ENCODE peak calls at places on chromosomes 11 and 22, in four cellular contexts. One of them, this sample, is unnamed.

GRCh38 chr11:121349790-121350189 is 57.2 kb downstream of the SC5D start:
- DNase-seq in PC-3: no peak
- DNase-seq in neural progenitor cell: no peak
- DNase-seq in astrocyte: no peak
- DNase-seq in this sample: no peak

GRCh38 chr11:97979741-97980140 is 1041.0 kb upstream of the CNTN5 start:
- DNase-seq in PC-3: no peak
- DNase-seq in neural progenitor cell: no peak
- DNase-seq in astrocyte: peak; percentile 95
- DNase-seq in this sample: no peak

GRCh38 chr22:37328017-37328416 is 45.7 kb downstream of the CYTH4 start:
- DNase-seq in PC-3: peak; percentile 93
- DNase-seq in neural progenitor cell: no peak
- DNase-seq in astrocyte: peak; percentile 88
- DNase-seq in this sample: no peak

GRCh38 chr11:58805065-58805464 is 39.4 kb downstream of the GLYATL2 start:
- DNase-seq in PC-3: peak; percentile 82
- DNase-seq in neural progenitor cell: no peak
- DNase-seq in astrocyte: peak; percentile 4
- DNase-seq in this sample: no peak

GRCh38 chr11:100810146-100810545 is 123.1 kb downstream of the ARHGAP42 start:
- DNase-seq in PC-3: peak; percentile 76
- DNase-seq in neural progenitor cell: no peak
- DNase-seq in astrocyte: peak; percentile 92
- DNase-seq in this sample: no peak

GRCh38 chr22:50258361-50259292 is 2.9 kb downstream of the MAPK12 start:
- DNase-seq in PC-3: no peak
- DNase-seq in neural progenitor cell: no peak
- DNase-seq in astrocyte: no peak
- DNase-seq in this sample: no peak

GRCh38 chr11:116229581-116229980 is 543.2 kb downstream of the BUD13 start:
- DNase-seq in PC-3: no peak
- DNase-seq in neural progenitor cell: no peak
- DNase-seq in astrocyte: no peak
- DNase-seq in this sample: no peak

GRCh38 chr11:111702623-111703022 is 63.6 kb downstream of the PPP2R1B start:
- DNase-seq in PC-3: no peak
- DNase-seq in neural progenitor cell: no peak
- DNase-seq in astrocyte: no peak
- DNase-seq in this sample: no peak

GRCh38 chr22:27578937-27579617 is 222.5 kb downstream of the MN1 start:
- DNase-seq in PC-3: no peak
- DNase-seq in neural progenitor cell: no peak
- DNase-seq in astrocyte: peak; percentile 23
- DNase-seq in this sample: no peak

GRCh38 chr11:34356576-34356917 is 1.3 kb downstream of the ABTB2 start:
- DNase-seq in PC-3: no peak
- DNase-seq in neural progenitor cell: peak; percentile 58
- DNase-seq in astrocyte: peak; percentile 73
- DNase-seq in this sample: no peak

GRCh38 chr11:10502065-10502680 is 38.8 kb downstream of the RNF141 start:
- DNase-seq in PC-3: no peak
- DNase-seq in neural progenitor cell: no peak
- DNase-seq in astrocyte: no peak
- DNase-seq in this sample: no peak

GRCh38 chr11:12569499-12570040 is 104.7 kb upstream of the TEAD1 start:
- DNase-seq in PC-3: no peak
- DNase-seq in neural progenitor cell: no peak
- DNase-seq in astrocyte: peak; percentile 87
- DNase-seq in this sample: no peak

GRCh38 chr11:117930668-117931330 is 1.6 kb upstream of the TMPRSS13 start:
- DNase-seq in PC-3: no peak
- DNase-seq in neural progenitor cell: no peak
- DNase-seq in astrocyte: no peak
- DNase-seq in this sample: no peak

GRCh38 chr11:11618973-11619435 is 2.8 kb downstream of the GALNT18 start:
- DNase-seq in PC-3: peak; percentile 19
- DNase-seq in neural progenitor cell: peak; percentile 34
- DNase-seq in astrocyte: no peak
- DNase-seq in this sample: no peak

GRCh38 chr11:93225642-93226041 is 27.9 kb upstream of the SLC36A4 start:
- DNase-seq in PC-3: peak; percentile 54
- DNase-seq in neural progenitor cell: no peak
- DNase-seq in astrocyte: no peak
- DNase-seq in this sample: no peak

GRCh38 chr11:31173926-31174680 is 195.4 kb downstream of the DCDC1 start:
- DNase-seq in PC-3: no peak
- DNase-seq in neural progenitor cell: no peak
- DNase-seq in astrocyte: no peak
- DNase-seq in this sample: no peak

GRCh38 chr11:33861911-33862310 is 30.0 kb downstream of the LMO2 start:
- DNase-seq in PC-3: no peak
- DNase-seq in neural progenitor cell: no peak
- DNase-seq in astrocyte: no peak
- DNase-seq in this sample: no peak

GRCh38 chr22:32005453-32005852 is 37.6 kb upstream of the SLC5A1 start:
- DNase-seq in PC-3: peak; percentile 66
- DNase-seq in neural progenitor cell: no peak
- DNase-seq in astrocyte: peak; percentile 75
- DNase-seq in this sample: no peak

GRCh38 chr11:45960387-45961110 is 38.1 kb downstream of the LARGE2 start:
- DNase-seq in PC-3: no peak
- DNase-seq in neural progenitor cell: no peak
- DNase-seq in astrocyte: no peak
- DNase-seq in this sample: no peak

GRCh38 chr22:40463017-40463631 is 92.7 kb downstream of the SGSM3 start:
- DNase-seq in PC-3: no peak
- DNase-seq in neural progenitor cell: no peak
- DNase-seq in astrocyte: no peak
- DNase-seq in this sample: no peak

GRCh38 chr22:39175127-39176066 is 22.9 kb upstream of the CBX7 start:
- DNase-seq in PC-3: peak; percentile 2
- DNase-seq in neural progenitor cell: no peak
- DNase-seq in astrocyte: no peak
- DNase-seq in this sample: no peak

GRCh38 chr11:71066311-71066710 is 186.1 kb downstream of the SHANK2 start:
- DNase-seq in PC-3: no peak
- DNase-seq in neural progenitor cell: no peak
- DNase-seq in astrocyte: no peak
- DNase-seq in this sample: no peak
- H3K9me3 ChIP-seq in PC-3: no peaks in the 10 kb centered on the region
- H3K9me3 ChIP-seq in neural progenitor cell: no peaks in the 10 kb centered on the region
- H3K9me3 ChIP-seq in astrocyte: peaks cover 5% of the 10 kb centered on the region
- H3K9me3 ChIP-seq in this sample: peaks cover 7% of the 10 kb centered on the region

DNA sequence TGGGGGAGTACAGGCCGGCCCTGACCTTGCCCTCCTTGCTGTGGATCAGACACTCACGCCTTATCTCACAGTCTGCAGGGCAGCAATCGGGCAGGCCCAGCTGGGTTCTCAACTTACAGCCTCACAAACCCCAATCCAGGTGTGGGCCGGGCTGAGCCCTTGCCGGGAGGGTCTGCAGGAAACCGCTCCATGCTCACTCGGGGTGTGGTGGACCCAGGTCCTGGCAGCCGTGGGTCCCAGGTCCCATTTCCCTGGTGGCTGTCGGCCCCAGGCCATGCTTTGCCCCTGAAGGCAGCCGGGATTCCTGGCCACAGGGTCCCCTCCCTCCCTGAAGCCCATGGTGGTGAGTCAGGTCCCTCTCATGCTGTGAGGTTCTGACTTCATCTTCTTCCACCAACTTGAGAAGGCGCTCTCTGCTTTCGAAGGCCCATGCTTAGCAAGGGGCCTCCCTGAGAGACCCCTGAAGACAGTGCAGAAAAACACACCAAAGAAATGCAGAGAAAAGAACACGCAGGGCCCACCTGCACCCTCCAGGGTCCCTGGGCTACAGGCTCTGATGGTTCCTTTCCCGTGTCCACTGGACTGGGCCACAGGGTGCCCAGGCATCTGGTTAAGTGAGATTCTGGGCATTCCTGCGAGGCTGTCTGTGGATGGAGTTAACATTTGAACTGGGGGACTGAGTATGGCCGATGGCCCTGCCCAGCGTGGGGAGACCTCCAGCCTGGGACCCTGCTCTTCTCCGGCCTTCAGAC is 588.2 kb downstream of the BRD1 start:
- DNase-seq in PC-3: no peak
- DNase-seq in neural progenitor cell: no peak
- DNase-seq in astrocyte: no peak
- DNase-seq in this sample: no peak
- H3K9me3 ChIP-seq in PC-3: no peaks in the 10 kb centered on the region
- H3K9me3 ChIP-seq in neural progenitor cell: no peaks in the 10 kb centered on the region
- H3K9me3 ChIP-seq in astrocyte: peaks cover 17% of the 10 kb centered on the region
- H3K9me3 ChIP-seq in this sample: no peaks in the 10 kb centered on the region

GRCh38 chr11:134670247-134670646 is 258.2 kb upstream of the B3GAT1 start:
- DNase-seq in PC-3: no peak
- DNase-seq in neural progenitor cell: no peak
- DNase-seq in astrocyte: no peak
- DNase-seq in this sample: no peak
- H3K9me3 ChIP-seq in PC-3: peaks cover 8% of the 10 kb centered on the region
- H3K9me3 ChIP-seq in neural progenitor cell: no peaks in the 10 kb centered on the region
- H3K9me3 ChIP-seq in astrocyte: peaks cover 20% of the 10 kb centered on the region
- H3K9me3 ChIP-seq in this sample: no peaks in the 10 kb centered on the region

DNA sequence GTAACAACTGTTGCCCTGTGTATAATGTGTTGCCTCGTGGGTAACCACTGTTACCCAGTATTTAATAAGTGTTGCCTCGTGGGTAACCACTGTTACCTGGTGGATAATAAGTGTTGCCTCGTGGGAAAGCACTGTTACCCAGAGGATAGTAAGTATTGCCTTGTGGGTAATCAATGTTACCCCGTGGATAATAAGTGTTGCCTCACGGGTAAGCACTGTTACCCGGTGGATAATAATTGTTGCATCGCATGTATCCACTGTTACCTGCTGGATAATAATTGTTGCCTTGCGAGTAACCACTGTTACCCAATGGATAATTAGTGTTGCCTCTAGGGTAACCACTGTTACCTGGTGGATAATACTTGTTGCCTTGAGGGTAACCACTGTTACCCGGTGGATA is 17.1 kb upstream of the NXPE4 start:
- DNase-seq in PC-3: no peak
- DNase-seq in neural progenitor cell: no peak
- DNase-seq in astrocyte: no peak
- DNase-seq in this sample: no peak
- H3K9me3 ChIP-seq in PC-3: peaks cover 9% of the 10 kb centered on the region
- H3K9me3 ChIP-seq in neural progenitor cell: peaks cover 18% of the 10 kb centered on the region
- H3K9me3 ChIP-seq in astrocyte: peaks cover 20% of the 10 kb centered on the region
- H3K9me3 ChIP-seq in this sample: peaks cover 90% of the 10 kb centered on the region

GRCh38 chr11:114015117-114015516 is 40.2 kb downstream of the HTR3A start:
- DNase-seq in PC-3: no peak
- DNase-seq in neural progenitor cell: no peak
- DNase-seq in astrocyte: no peak
- DNase-seq in this sample: no peak

GRCh38 chr11:114017723-114018122 is 41.8 kb upstream of the ZBTB16 start:
- DNase-seq in PC-3: peak; percentile 56
- DNase-seq in neural progenitor cell: no peak
- DNase-seq in astrocyte: no peak
- DNase-seq in this sample: no peak

GRCh38 chr11:114019046-114019445 is 40.5 kb upstream of the ZBTB16 start:
- DNase-seq in PC-3: no peak
- DNase-seq in neural progenitor cell: no peak
- DNase-seq in astrocyte: no peak
- DNase-seq in this sample: no peak

GRCh38 chr11:114025329-114025907 is 34.1 kb upstream of the ZBTB16 start:
- DNase-seq in PC-3: no peak
- DNase-seq in neural progenitor cell: no peak
- DNase-seq in astrocyte: no peak
- DNase-seq in this sample: no peak

DNA sequence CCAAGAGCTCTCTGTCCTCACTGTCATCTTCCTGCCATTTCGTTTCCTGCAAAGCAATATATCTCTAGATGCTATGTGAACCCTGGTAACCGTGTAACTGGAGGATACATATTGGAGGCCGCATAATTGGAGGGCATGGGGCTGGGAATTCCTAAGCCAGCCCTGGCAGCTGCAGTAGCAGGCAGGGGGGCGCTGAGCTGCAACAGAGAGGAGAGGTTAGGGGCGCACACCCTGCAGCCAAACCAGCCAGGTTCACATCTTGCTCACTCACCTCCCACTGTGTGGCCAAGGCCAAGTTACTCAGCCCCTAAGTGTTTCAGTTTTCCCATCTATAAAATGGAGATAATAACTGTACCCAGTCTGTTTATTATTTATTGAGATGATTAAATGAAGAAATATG is 39.9 kb upstream of the ZBTB16 start:
- DNase-seq in PC-3: no peak
- DNase-seq in neural progenitor cell: no peak
- DNase-seq in astrocyte: no peak
- DNase-seq in this sample: no peak
- H3K9me3 ChIP-seq in PC-3: no peaks in the 10 kb centered on the region
- H3K9me3 ChIP-seq in neural progenitor cell: no peaks in the 10 kb centered on the region
- H3K9me3 ChIP-seq in astrocyte: no peaks in the 10 kb centered on the region
- H3K9me3 ChIP-seq in this sample: no peaks in the 10 kb centered on the region

This sample was measured in NT2/D1.